ENCODE peak calls at places on chromosomes 16 and 17, in nine cellular contexts. V is ACHN, O is NCI-H1105, Z is amniotic stem cell, P is NAMALWA, I is OCI-LY7, D is mucosa of descending colon, X is NCI-H774, K is T-helper 2 cell. Q is an unnamed sample.

GRCh38 chr16:68298907-68299515 is 11.7 kb downstream of the SLC7A6OS start:
- DNase-seq in V (peak), O (peak), Z (peak), P (no peak), I (no peak), D (no peak), X (no peak), K (no peak), Q (no peak)

GRCh38 chr17:15516150-15516549 is 47.1 kb downstream of the TVP23C start:
- DNase-seq in V (no peak), O (no peak), Z (no peak), P (no peak), I (no peak), D (no peak), X (no peak), K (no peak), Q (no peak)

GRCh38 chr17:61878984-61879612 is 15.8 kb upstream of the BRIP1 start:
- DNase-seq in V (no peak), O (no peak), Z (no peak), P (no peak), I (no peak), D (no peak), X (no peak), K (no peak), Q (no peak)

GRCh38 chr16:17476414-17477259 is 5.9 kb upstream of the XYLT1 start:
- DNase-seq in V (peak), O (peak), Z (peak), P (peak), I (peak), D (peak), X (peak), K (peak), Q (peak)

GRCh38 chr17:596763-597644 is 117.6 kb downstream of the VPS53 start:
- DNase-seq in V (no peak), O (no peak), Z (no peak), P (no peak), I (no peak), D (no peak), X (no peak), K (no peak), Q (peak)

GRCh38 chr17:73137376-73137775 is 27.4 kb upstream of the SSTR2 start:
- DNase-seq in V (no peak), O (no peak), Z (no peak), P (no peak), I (no peak), D (no peak), X (no peak), K (no peak), Q (no peak)

GRCh38 chr17:76641501-76641900 is 2.1 kb downstream of the ST6GALNAC1 start:
- DNase-seq in V (no peak), O (no peak), Z (no peak), P (no peak), I (no peak), D (no peak), X (peak), K (no peak), Q (peak)

GRCh38 chr17:22718689-22719088 is 1026.4 kb downstream of the KCNJ18 start:
- DNase-seq in V (no peak), O (no peak), Z (no peak), P (no peak), I (no peak), D (no peak), X (no peak), K (no peak), Q (no peak)

GRCh38 chr16:85490971-85491771 is 122.0 kb upstream of the GSE1 start:
- DNase-seq in V (peak), O (no peak), Z (no peak), P (peak), I (peak), D (no peak), X (no peak), K (peak), Q (peak)

GRCh38 chr16:12262454-12263180 is 286.1 kb downstream of the SNX29 start:
- DNase-seq in V (peak), O (peak), Z (no peak), P (no peak), I (no peak), D (no peak), X (peak), K (no peak), Q (no peak)

GRCh38 chr16:82753821-82754220 is 127.1 kb downstream of the CDH13 start:
- DNase-seq in V (no peak), O (no peak), Z (no peak), P (no peak), I (no peak), D (no peak), X (no peak), K (no peak), Q (no peak)

GRCh38 chr17:29145289-29146058 is 34.7 kb downstream of the MYO18A start:
- DNase-seq in V (peak), O (peak), Z (peak), P (peak), I (peak), D (peak), X (peak), K (peak), Q (peak)

GRCh38 chr16:5041604-5042133 is 7.9 kb upstream of the NAGPA start:
- DNase-seq in V (peak), O (no peak), Z (no peak), P (no peak), I (no peak), D (no peak), X (no peak), K (no peak), Q (peak)

GRCh38 chr17:45225964-45226530 is 4.4 kb downstream of the FMNL1 start:
- DNase-seq in V (peak), O (no peak), Z (no peak), P (peak), I (peak), D (peak), X (no peak), K (peak), Q (peak)

GRCh38 chr17:35252646-35253045 is 9.8 kb downstream of the SLFN5 start:
- DNase-seq in V (no peak), O (no peak), Z (no peak), P (no peak), I (no peak), D (no peak), X (no peak), K (no peak), Q (peak)

GRCh38 chr16:77171750-77172635 is 19.0 kb upstream of the MON1B start:
- DNase-seq in V (peak), O (peak), Z (peak), P (peak), I (peak), D (no peak), X (peak), K (no peak), Q (peak)

GRCh38 chr17:76138234-76138895 is 2.7 kb downstream of the FOXJ1 start:
- DNase-seq in V (peak), O (peak), Z (no peak), P (no peak), I (no peak), D (no peak), X (no peak), K (no peak), Q (no peak)

GRCh38 chr17:4949321-4950074 is 1.2 kb upstream of the PFN1 start:
- DNase-seq in V (peak), O (peak), Z (peak), P (peak), I (peak), D (peak), X (no peak), K (peak), Q (peak)

GRCh38 chr17:68777856-68778694 is 176.9 kb upstream of the FAM20A start:
- DNase-seq in V (no peak), O (peak), Z (no peak), P (no peak), I (no peak), D (no peak), X (peak), K (no peak), Q (no peak)

GRCh38 chr17:58614854-58615409 is 76.9 kb downstream of the TEX14 start:
- DNase-seq in V (no peak), O (no peak), Z (no peak), P (no peak), I (no peak), D (no peak), X (no peak), K (no peak), Q (no peak)

GRCh38 chr16:57562669-57563486 is 20.4 kb downstream of the ADGRG5 start:
- DNase-seq in V (no peak), O (no peak), Z (no peak), P (no peak), I (no peak), D (no peak), X (no peak), K (no peak), Q (no peak)

Q was measured in GM12865.